ENCODE peak calls at places on chromosome 20, in five cellular contexts. H, G, Q, U and L are unnamed samples.

GRCh38 chr20:25148181-25148981 is 47.1 kb upstream of the ENTPD6 start:
- DNase-seq in H (no peak), Q (no peak), G (no peak), U (no peak), L (no peak)

GRCh38 chr20:49344975-49345374 is 67.1 kb upstream of the ZNFX1 start:
- DNase-seq in H (no peak), U (no peak), Q (no peak), G (no peak), L (no peak)

GRCh38 chr20:44092551-44093248 is 94.3 kb downstream of the JPH2 start:
- DNase-seq in Q (peak), H (no peak), G (no peak), U (no peak), L (no peak)

GRCh38 chr20:9052136-9052535 is 16.8 kb upstream of the PLCB4 start:
- DNase-seq in G (no peak), U (no peak), Q (no peak), H (no peak), L (peak)

GRCh38 chr20:23889775-23890187 is 10.2 kb upstream of the CST5 start:
- DNase-seq in H (peak), U (no peak), G (no peak), Q (peak), L (peak)

GRCh38 chr20:61684583-61685235 is 381.0 kb downstream of the TAF4 start:
- DNase-seq in G (no peak), Q (no peak), U (no peak), H (no peak), L (no peak)

GRCh38 chr20:17562804-17563305 is 7.0 kb upstream of the DSTN start:
- DNase-seq in G (no peak), H (peak), U (no peak), Q (peak), L (no peak)

GRCh38 chr20:37406010-37406998 is 60.4 kb downstream of the SRC start:
- DNase-seq in Q (no peak), G (no peak), U (no peak), H (peak), L (no peak)

GRCh38 chr20:7497985-7498384 is 442.3 kb downstream of the HAO1 start:
- DNase-seq in G (no peak), H (no peak), U (no peak), Q (no peak), L (no peak)

GRCh38 chr20:33653900-33654596 is 8.1 kb upstream of the C20orf144 start:
- DNase-seq in H (no peak), U (no peak), Q (no peak), G (no peak), L (no peak)

GRCh38 chr20:39825524-39825923 is 863.4 kb downstream of the DHX35 start:
- DNase-seq in H (no peak), U (no peak), G (no peak), Q (no peak), L (no peak)

GRCh38 chr20:45867811-45868176 is 10.4 kb downstream of the ZSWIM3 start:
- DNase-seq in G (no peak), Q (no peak), H (no peak), U (no peak), L (no peak)

GRCh38 chr20:49853640-49854039 is 41.0 kb downstream of the SLC9A8 start:
- DNase-seq in U (no peak), G (no peak), Q (no peak), H (no peak), L (no peak)

GRCh38 chr20:2873747-2874041 is 413 bp downstream of the PTPRA start:
- DNase-seq in G (no peak), Q (peak), H (peak), U (no peak), L (no peak)

GRCh38 chr20:32365560-32365959 is 7.4 kb downstream of the ASXL1 start:
- DNase-seq in H (no peak), Q (no peak), U (no peak), G (no peak), L (no peak)

GRCh38 chr20:56157530-56158203 is 90.9 kb upstream of the MC3R start:
- DNase-seq in Q (no peak), U (no peak), G (no peak), H (no peak), L (no peak)

GRCh38 chr20:63947638-63948456 is 8.4 kb downstream of the UCKL1 start:
- DNase-seq in U (no peak), Q (no peak), G (no peak), H (no peak), L (no peak)

GRCh38 chr20:10828221-10828620 is 154.4 kb upstream of the JAG1 start:
- DNase-seq in H (no peak), G (no peak), U (no peak), Q (no peak), L (no peak)

DNA sequence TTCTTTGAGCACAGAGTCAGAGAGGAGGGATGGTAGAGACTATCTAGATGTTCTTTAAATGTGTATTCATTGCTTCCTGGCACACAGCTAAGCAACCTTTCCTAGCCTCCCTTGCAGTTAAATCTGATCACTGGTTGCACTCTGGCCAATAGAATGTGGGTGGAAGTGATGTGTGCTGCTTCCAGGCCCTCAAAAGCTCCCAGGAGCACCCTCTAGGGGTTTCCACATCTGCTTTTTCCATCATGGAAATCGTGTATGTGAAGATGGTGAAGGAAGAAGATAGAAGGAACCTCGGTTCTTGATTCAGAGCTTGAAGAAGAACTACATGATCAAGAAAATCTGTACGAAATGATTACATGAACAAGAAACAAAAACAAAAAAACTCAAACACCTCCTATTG is 149.8 kb upstream of the JAG1 start:
- DNase-seq in G (no peak), U (no peak), H (no peak), Q (peak), L (no peak)
- TF ChIP-seq CTCF in G (no peak), U (no peak), H (no peak), Q (peak), L (no peak)

DNA sequence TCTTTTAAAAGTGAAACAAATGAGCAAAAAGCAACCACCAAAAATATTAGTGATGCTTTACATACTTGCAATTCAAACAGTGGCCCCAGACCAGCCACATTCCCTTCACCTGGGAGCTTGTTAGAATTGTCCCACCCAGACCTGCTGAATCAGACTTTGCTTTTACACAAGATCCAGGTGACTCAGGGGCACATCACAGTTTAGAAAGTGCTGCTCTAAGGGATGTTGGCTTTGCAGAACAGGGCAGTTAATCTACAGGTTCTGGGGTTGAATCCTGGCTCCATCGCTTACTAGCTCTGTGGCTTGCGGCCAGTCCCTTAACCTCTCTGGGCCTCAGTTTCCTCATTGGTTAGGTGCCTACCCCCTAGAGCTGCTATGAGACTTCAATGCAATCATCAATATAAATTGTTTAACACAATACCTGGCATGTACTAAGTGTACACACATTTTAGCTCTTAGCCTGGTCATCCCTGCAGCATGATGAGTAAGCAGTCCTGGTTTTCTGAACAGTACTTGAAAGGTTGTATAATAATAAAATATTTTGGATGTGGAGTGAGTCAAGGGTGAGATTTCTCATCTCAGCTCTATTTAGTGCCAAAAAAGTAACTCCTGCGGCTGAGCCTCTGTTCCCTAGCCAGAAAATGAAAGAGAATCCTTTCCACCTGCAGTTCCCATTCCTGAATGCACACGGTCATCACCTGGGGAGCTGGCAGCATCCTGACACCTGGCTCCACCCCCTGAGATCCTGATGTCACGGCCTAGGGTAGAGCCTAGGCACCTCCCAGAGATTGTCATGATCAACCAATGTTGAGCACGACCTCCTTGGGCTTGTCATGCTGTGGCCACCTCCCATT is 162.7 kb downstream of the ANKRD60 start:
- DNase-seq in G (no peak), H (no peak), U (no peak), Q (no peak), L (no peak)
- TF ChIP-seq ZNF274 in G (no peak), H (no peak), U (no peak), Q (no peak), L (no peak)

GRCh38 chr20:11178946-11179654 is 505.3 kb upstream of the JAG1 start:
- DNase-seq in H (no peak), U (no peak), G (no peak), Q (peak), L (peak)
- TF ChIP-seq CTCF in H (no peak), U (no peak), G (no peak), Q (no peak), L (peak)

GRCh38 chr20:54339093-54339492 is 131.2 kb downstream of the PFDN4 start:
- DNase-seq in U (no peak), Q (no peak), G (no peak), H (no peak), L (no peak)
- TF ChIP-seq ZNF274 in U (no peak), Q (no peak), G (no peak), H (no peak), L (no peak)

DNA sequence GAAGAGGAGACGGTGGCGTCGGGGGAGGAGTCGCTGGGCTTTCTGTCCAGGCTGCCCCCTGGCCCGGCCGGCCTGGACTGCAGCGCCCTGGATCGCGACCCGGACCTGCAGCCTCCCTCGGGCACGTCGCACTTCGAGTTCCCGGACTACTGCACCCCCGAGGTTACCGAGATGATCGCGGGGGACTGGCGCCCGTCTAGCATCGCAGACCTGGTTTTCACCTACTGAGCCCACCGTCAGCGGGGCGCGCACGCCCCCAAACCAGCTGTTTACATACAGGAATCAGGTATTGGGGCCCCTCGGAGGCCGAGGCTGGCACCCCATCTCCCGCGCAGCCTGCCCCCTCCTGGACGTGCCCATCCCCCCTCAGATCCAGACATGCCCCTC is 1.3 kb downstream of the SOX12 start:
- DNase-seq in Q (no peak), U (no peak), H (no peak), G (no peak), L (no peak)
- TF ChIP-seq CTCF in Q (no peak), U (no peak), H (peak), G (no peak), L (no peak)

GRCh38 chr20:21557246-21557982 is 43.5 kb upstream of the NKX2-2 start:
- DNase-seq in U (no peak), G (no peak), Q (no peak), H (no peak), L (no peak)
- TF ChIP-seq ZNF274 in U (no peak), G (no peak), Q (no peak), H (no peak), L (no peak)

DNA sequence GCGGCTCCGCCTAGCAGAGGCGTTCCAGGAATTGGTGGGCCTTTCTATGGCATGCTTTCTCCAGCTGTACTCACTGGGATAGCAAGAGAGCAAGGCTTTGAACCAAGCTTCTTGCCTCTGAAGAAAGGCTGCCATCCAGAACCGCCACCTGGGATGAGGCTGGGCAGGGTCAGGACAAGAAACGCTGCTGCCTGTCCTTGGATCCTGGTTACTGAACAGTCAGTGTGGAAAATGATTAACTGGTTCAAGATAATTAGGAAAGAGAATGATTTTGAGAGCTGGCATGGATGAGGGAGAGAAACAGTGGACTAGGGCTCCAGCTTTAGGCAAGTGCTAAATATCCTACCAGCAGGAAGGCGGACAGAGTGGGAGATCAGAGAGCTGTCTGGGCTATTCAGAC is 31.8 kb downstream of the INSM1 start:
- DNase-seq in G (no peak), U (no peak), H (no peak), Q (peak), L (no peak)
- TF ChIP-seq CTCF in G (no peak), U (no peak), H (no peak), Q (no peak), L (no peak)

GRCh38 chr20:47205577-47206123 is 150.8 kb downstream of the ZMYND8 start:
- DNase-seq in U (peak), H (peak), Q (peak), G (no peak), L (peak)
- TF ChIP-seq ZNF274 in U (no peak), H (no peak), Q (no peak), G (no peak), L (no peak)

GRCh38 chr20:62839261-62839660 is 22.4 kb downstream of the TCFL5 start:
- DNase-seq in Q (no peak), G (no peak), H (no peak), U (no peak), L (no peak)

GRCh38 chr20:62837091-62837490 is 20.2 kb downstream of the COL9A3 start:
- DNase-seq in H (no peak), Q (no peak), U (no peak), G (no peak), L (no peak)

GRCh38 chr20:62839816-62840215 is 21.8 kb downstream of the TCFL5 start:
- DNase-seq in H (no peak), U (no peak), Q (no peak), G (no peak), L (no peak)

GRCh38 chr20:62837790-62838458 is 21.1 kb downstream of the COL9A3 start:
- DNase-seq in U (no peak), Q (peak), H (no peak), G (no peak), L (no peak)

DNA sequence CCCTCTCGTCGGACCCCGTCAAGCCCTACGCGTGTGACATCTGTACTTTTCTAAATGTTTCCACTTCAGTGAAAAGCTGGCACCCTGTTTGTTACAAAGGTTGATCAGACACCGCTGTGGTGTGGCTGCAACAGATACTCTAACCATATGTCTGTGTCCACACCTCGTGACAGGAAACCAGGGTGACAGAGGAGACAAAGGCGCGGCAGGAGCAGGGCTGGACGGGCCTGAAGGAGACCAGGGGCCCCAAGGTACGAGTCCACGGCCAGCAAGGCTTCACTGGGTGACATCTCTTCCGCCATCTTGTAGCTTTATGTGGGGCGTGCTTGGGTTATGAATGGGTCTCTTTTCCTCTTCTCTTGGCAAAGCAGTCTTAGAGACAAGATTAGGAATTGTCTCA is 21.7 kb downstream of the COL9A3 start:
- DNase-seq in U (no peak), H (no peak), G (no peak), Q (no peak), L (no peak)
- TF ChIP-seq CTCF in U (no peak), H (no peak), G (no peak), Q (no peak), L (no peak)

GRCh38 chr20:47956261-47956995 is 171.1 kb upstream of the SULF2 start:
- DNase-seq in U (no peak), G (no peak), H (no peak), Q (no peak), L (no peak)
- TF ChIP-seq ZNF274 in U (no peak), G (no peak), H (no peak), Q (no peak), L (no peak)